ENCODE peak calls at places on chromosomes 12 and 14, in six cellular contexts. P is PC-3, O is mammary epithelial cell, S is astrocyte, B is neural progenitor cell, C is SK-N-SH. W is an unnamed sample.

GRCh38 chr12:118922405-118922804 is 58.9 kb upstream of the SRRM4 start:
- DNase-seq in P (no peak), O (no peak), S (no peak), B (peak; percentile 70), C (no peak), W (no peak)

GRCh38 chr12:54586620-54587019 is 1.8 kb downstream of the PPP1R1A start:
- DNase-seq in P (no peak), O (no peak), S (no peak), B (no peak), C (no peak), W (no peak)

GRCh38 chr12:47636908-47637780 is 68.7 kb downstream of the RPAP3 start:
- DNase-seq in P (peak; percentile 77), O (peak; percentile 73), S (no peak), B (peak; percentile 33), C (no peak), W (no peak)

GRCh38 chr12:112285600-112286401 is 96.4 kb downstream of the HECTD4 start:
- DNase-seq in P (no peak), O (no peak), S (no peak), B (no peak), C (no peak), W (no peak)

GRCh38 chr12:121536058-121536928 is 44.5 kb downstream of the KDM2B start:
- DNase-seq in P (no peak), O (no peak), S (peak; percentile 76), B (peak; percentile 92), C (peak; percentile 94), W (peak; percentile 60)

GRCh38 chr14:103879570-103880333 is 32.4 kb upstream of the PPP1R13B start:
- DNase-seq in P (peak; percentile 74), O (peak; percentile 36), S (peak; percentile 24), B (no peak), C (peak; percentile 51), W (no peak)

GRCh38 chr12:78916845-78917480 is 52.4 kb downstream of the SYT1 start:
- DNase-seq in P (peak; percentile 45), O (peak; percentile 79), S (peak; percentile 82), B (no peak), C (no peak), W (no peak)

GRCh38 chr14:77965919-77966435 is 166.1 kb downstream of the ADCK1 start:
- DNase-seq in P (peak; percentile 16), O (peak; percentile 41), S (peak; percentile 36), B (peak; percentile 23), C (peak; percentile 80), W (peak; percentile 5)

DNA sequence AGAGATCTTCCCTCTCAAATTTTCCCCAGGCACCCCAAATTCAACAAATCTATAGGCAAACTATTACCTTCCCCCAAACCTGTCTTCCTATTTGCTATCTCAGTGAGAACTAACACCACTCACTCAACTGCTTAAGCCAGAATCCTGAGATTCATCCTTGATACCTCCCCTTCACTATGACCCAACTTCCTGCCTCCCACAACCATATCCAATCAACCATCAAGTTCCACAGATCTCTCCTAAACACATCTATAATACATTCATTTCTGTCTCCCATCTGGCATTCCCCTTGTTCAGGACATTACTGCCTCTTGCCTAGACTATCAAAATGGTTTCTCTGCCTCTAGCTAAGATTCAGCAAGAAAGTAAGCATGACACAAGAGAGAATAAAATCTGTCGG is 21.3 kb downstream of the YAF2 start:
- DNase-seq in P (no peak), O (no peak), S (no peak), B (no peak), C (no peak), W (no peak)
- H2AFZ ChIP-seq in P (no peak overlapping the region), O (no peak overlapping the region), S (no peak overlapping the region), B (no peak overlapping the region), C (no peak overlapping the region), W (no peak overlapping the region)

GRCh38 chr12:106631150-106631549 is 48.3 kb downstream of the RFX4 start:
- DNase-seq in P (no peak), O (no peak), S (no peak), B (no peak), C (no peak), W (no peak)
- H2AFZ ChIP-seq in P (no peak overlapping the region), O (no peak overlapping the region), S (no peak overlapping the region), B (no peak overlapping the region), C (no peak overlapping the region), W (no peak overlapping the region)

GRCh38 chr12:6757028-6757689 is 4.2 kb upstream of the MLF2 start:
- DNase-seq in P (no peak), O (no peak), S (no peak), B (no peak), C (no peak), W (no peak)
- H2AFZ ChIP-seq in P (no peak overlapping the region), O (no peak overlapping the region), S (no peak overlapping the region), B (no peak overlapping the region), C (no peak overlapping the region), W (no peak overlapping the region)

DNA sequence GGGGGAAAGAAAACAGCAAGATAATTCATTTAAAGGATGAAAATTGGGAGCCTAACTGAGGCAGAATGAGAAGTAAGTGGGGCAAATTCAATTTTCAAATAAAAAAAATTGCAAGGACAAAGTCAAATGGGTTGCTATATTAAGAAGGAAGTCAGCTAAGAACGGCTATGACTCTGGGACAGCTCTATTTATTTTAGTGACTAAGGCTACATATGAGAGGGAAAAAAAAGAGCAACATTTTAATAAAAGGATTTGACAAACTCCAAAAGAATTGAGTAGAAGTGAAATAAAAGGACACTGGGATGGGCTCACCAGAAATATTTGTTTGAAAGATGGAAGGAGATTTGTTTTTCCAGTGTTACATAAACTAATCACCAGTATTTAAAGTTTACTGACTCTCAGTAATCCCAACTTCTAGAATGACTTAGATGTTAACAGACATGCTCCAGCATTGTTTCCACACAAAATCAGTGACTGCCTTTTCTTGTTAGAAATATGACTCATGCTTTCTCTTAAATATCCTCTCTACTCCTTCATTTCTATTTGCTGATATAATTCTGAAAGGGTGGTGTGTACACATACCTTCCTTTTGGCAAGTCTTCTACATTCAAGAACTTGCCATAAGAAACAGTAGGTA is 198.5 kb downstream of the SLC25A21 start:
- DNase-seq in P (peak; percentile 85), O (peak; percentile 82), S (peak; percentile 74), B (no peak), C (no peak), W (peak; percentile 56)
- H2AFZ ChIP-seq in P (peak overlapping the region; percentile 37), O (peak overlapping the region; percentile 69), S (no peak overlapping the region), B (no peak overlapping the region), C (no peak overlapping the region), W (peak overlapping the region; percentile 7)

GRCh38 chr12:68958337-68958736 is 25.4 kb upstream of the CPM start:
- DNase-seq in P (no peak), O (no peak), S (no peak), B (no peak), C (no peak), W (no peak)
- H2AFZ ChIP-seq in P (no peak overlapping the region), O (no peak overlapping the region), S (no peak overlapping the region), B (no peak overlapping the region), C (no peak overlapping the region), W (no peak overlapping the region)

DNA sequence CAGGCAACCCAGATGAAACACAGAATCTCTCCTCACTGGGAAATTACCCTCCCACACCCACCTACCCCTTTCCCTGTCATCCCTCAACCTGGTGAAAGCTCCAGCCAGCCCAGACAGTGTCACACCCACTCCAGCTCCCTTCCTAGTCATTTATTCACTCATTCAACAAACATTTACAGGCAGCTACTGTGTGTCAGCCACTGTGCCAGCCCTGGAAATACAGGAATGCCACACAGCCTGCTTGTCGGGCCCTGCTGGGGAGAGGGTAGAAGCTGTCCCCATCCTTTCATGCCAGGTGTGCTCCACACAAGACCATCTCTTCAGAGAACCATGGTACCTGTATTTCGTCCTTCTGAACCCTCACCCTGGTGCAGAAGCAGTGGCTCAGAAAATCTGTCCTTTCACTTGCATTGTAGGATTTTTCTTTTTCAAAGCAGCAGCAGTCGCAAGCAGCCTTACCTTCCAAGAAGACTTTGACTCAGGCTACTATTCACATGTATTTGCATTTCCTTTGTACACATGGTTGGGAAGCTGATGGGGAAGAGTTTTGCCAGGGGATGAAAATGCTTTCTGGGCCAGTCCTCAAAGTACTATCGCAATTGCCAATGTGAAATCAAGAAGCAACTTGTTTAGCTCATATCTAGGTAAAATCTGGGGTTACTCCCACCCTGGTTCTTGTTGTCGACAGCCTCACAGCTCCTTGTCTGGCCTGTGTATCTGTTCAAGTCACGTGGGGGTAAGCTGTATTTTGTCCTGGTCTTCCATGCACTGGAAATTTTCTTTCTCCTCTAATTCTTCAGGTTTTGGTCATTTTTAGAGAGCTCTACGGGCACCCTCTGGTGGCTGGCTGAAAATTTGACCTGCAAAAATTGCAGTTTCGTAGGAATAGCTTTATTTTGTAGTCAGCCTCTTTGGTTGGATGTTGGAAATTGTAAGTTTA is 147.4 kb upstream of the EGLN3 start:
- DNase-seq in P (peak; percentile 79), O (peak; percentile 53), S (peak; percentile 33), B (peak; percentile 50), C (peak; percentile 70), W (peak; percentile 43)
- H2AFZ ChIP-seq in P (no peak overlapping the region), O (peak overlapping the region; percentile 63), S (peak overlapping the region; percentile 32), B (peak overlapping the region; percentile 28), C (no peak overlapping the region), W (no peak overlapping the region)

GRCh38 chr14:23589606-23590005 is 11.0 kb upstream of the JPH4 start:
- DNase-seq in P (no peak), O (no peak), S (no peak), B (no peak), C (no peak), W (no peak)
- H2AFZ ChIP-seq in P (no peak overlapping the region), O (peak overlapping the region; percentile 46), S (no peak overlapping the region), B (peak overlapping the region; percentile 59), C (peak overlapping the region; percentile 82), W (no peak overlapping the region)